ENCODE peak calls at places on chromosomes 11 and 22, in eight cellular contexts. One of them, this sample, is unnamed.

GRCh38 chr11:834371-835316 is 1.9 kb downstream of the CD151 start:
- DNase-seq in substantia nigra: peak
- DNase-seq in tibial artery: no peak
- DNase-seq in upper lobe of right lung: peak
- DNase-seq in lung: peak
- DNase-seq in prostate gland: peak
- DNase-seq in WERI-Rb-1: no peak
- DNase-seq in RWPE1: peak
- DNase-seq in this sample: peak

GRCh38 chr11:26599421-26599820 is 27.4 kb upstream of the MUC15 start:
- DNase-seq in substantia nigra: no peak
- DNase-seq in tibial artery: no peak
- DNase-seq in upper lobe of right lung: no peak
- DNase-seq in lung: no peak
- DNase-seq in prostate gland: no peak
- DNase-seq in WERI-Rb-1: no peak
- DNase-seq in RWPE1: peak
- DNase-seq in this sample: no peak

GRCh38 chr11:3132831-3133455 is 32.2 kb downstream of the OSBPL5 start:
- DNase-seq in substantia nigra: no peak
- DNase-seq in tibial artery: no peak
- DNase-seq in upper lobe of right lung: peak
- DNase-seq in lung: no peak
- DNase-seq in prostate gland: no peak
- DNase-seq in WERI-Rb-1: no peak
- DNase-seq in RWPE1: no peak
- DNase-seq in this sample: no peak

GRCh38 chr11:68810164-68810563 is 31.6 kb downstream of the CPT1A start:
- DNase-seq in substantia nigra: no peak
- DNase-seq in tibial artery: peak
- DNase-seq in upper lobe of right lung: no peak
- DNase-seq in lung: no peak
- DNase-seq in prostate gland: peak
- DNase-seq in WERI-Rb-1: no peak
- DNase-seq in RWPE1: no peak
- DNase-seq in this sample: peak

GRCh38 chr11:45254070-45254469 is 32.1 kb downstream of the SYT13 start:
- DNase-seq in substantia nigra: no peak
- DNase-seq in tibial artery: no peak
- DNase-seq in upper lobe of right lung: no peak
- DNase-seq in lung: no peak
- DNase-seq in prostate gland: no peak
- DNase-seq in WERI-Rb-1: no peak
- DNase-seq in RWPE1: no peak
- DNase-seq in this sample: no peak

GRCh38 chr11:1631066-1631568 is 1.5 kb downstream of the KRTAP5-5 start:
- DNase-seq in substantia nigra: no peak
- DNase-seq in tibial artery: no peak
- DNase-seq in upper lobe of right lung: no peak
- DNase-seq in lung: no peak
- DNase-seq in prostate gland: no peak
- DNase-seq in WERI-Rb-1: no peak
- DNase-seq in RWPE1: no peak
- DNase-seq in this sample: no peak

GRCh38 chr11:29214833-29215232 is 802.0 kb downstream of the KCNA4 start:
- DNase-seq in substantia nigra: no peak
- DNase-seq in tibial artery: no peak
- DNase-seq in upper lobe of right lung: no peak
- DNase-seq in lung: no peak
- DNase-seq in prostate gland: no peak
- DNase-seq in WERI-Rb-1: no peak
- DNase-seq in RWPE1: no peak
- DNase-seq in this sample: no peak

GRCh38 chr11:124070906-124071621 is 29.9 kb upstream of the OR10G7 start:
- DNase-seq in substantia nigra: no peak
- DNase-seq in tibial artery: peak
- DNase-seq in upper lobe of right lung: peak
- DNase-seq in lung: peak
- DNase-seq in prostate gland: no peak
- DNase-seq in WERI-Rb-1: peak
- DNase-seq in RWPE1: peak
- DNase-seq in this sample: peak

GRCh38 chr11:114563077-114563476 is 3.4 kb upstream of the NXPE1 start:
- DNase-seq in substantia nigra: no peak
- DNase-seq in tibial artery: no peak
- DNase-seq in upper lobe of right lung: no peak
- DNase-seq in lung: no peak
- DNase-seq in prostate gland: no peak
- DNase-seq in WERI-Rb-1: no peak
- DNase-seq in RWPE1: peak
- DNase-seq in this sample: no peak

GRCh38 chr11:125626381-125626950 is 1.5 kb downstream of the CHEK1 start:
- DNase-seq in substantia nigra: no peak
- DNase-seq in tibial artery: no peak
- DNase-seq in upper lobe of right lung: no peak
- DNase-seq in lung: no peak
- DNase-seq in prostate gland: no peak
- DNase-seq in WERI-Rb-1: no peak
- DNase-seq in RWPE1: no peak
- DNase-seq in this sample: no peak

GRCh38 chr22:38303974-38304373 is 13.3 kb downstream of the CSNK1E start:
- DNase-seq in substantia nigra: no peak
- DNase-seq in tibial artery: no peak
- DNase-seq in upper lobe of right lung: no peak
- DNase-seq in lung: no peak
- DNase-seq in prostate gland: no peak
- DNase-seq in WERI-Rb-1: no peak
- DNase-seq in RWPE1: no peak
- DNase-seq in this sample: peak

GRCh38 chr11:12105471-12105870 is 4.9 kb upstream of the MICAL2 start:
- DNase-seq in substantia nigra: no peak
- DNase-seq in tibial artery: no peak
- DNase-seq in upper lobe of right lung: no peak
- DNase-seq in lung: no peak
- DNase-seq in prostate gland: no peak
- DNase-seq in WERI-Rb-1: no peak
- DNase-seq in RWPE1: no peak
- DNase-seq in this sample: no peak

GRCh38 chr11:79375818-79376550 is 64.8 kb downstream of the TENM4 start:
- DNase-seq in substantia nigra: no peak
- DNase-seq in tibial artery: no peak
- DNase-seq in upper lobe of right lung: no peak
- DNase-seq in lung: no peak
- DNase-seq in prostate gland: no peak
- DNase-seq in WERI-Rb-1: no peak
- DNase-seq in RWPE1: peak
- DNase-seq in this sample: no peak

GRCh38 chr11:66768088-66768521 is 39.1 kb upstream of the SPTBN2 start:
- DNase-seq in substantia nigra: no peak
- DNase-seq in tibial artery: no peak
- DNase-seq in upper lobe of right lung: no peak
- DNase-seq in lung: no peak
- DNase-seq in prostate gland: no peak
- DNase-seq in WERI-Rb-1: no peak
- DNase-seq in RWPE1: peak
- DNase-seq in this sample: peak

GRCh38 chr11:131511794-131512193 is 141.4 kb downstream of the NTM start:
- DNase-seq in substantia nigra: no peak
- DNase-seq in tibial artery: no peak
- DNase-seq in upper lobe of right lung: no peak
- DNase-seq in lung: no peak
- DNase-seq in prostate gland: peak
- DNase-seq in WERI-Rb-1: peak
- DNase-seq in RWPE1: no peak
- DNase-seq in this sample: no peak

GRCh38 chr11:15153231-15153630 is 38.5 kb downstream of the INSC start:
- DNase-seq in substantia nigra: no peak
- DNase-seq in tibial artery: no peak
- DNase-seq in upper lobe of right lung: no peak
- DNase-seq in lung: no peak
- DNase-seq in prostate gland: no peak
- DNase-seq in WERI-Rb-1: no peak
- DNase-seq in RWPE1: no peak
- DNase-seq in this sample: no peak
- H3K27ac ChIP-seq in substantia nigra: no peak
- H3K27ac ChIP-seq in tibial artery: no peak
- H3K27ac ChIP-seq in upper lobe of right lung: no peak
- H3K27ac ChIP-seq in lung: no peak
- H3K27ac ChIP-seq in prostate gland: no peak
- H3K27ac ChIP-seq in WERI-Rb-1: no peak
- H3K27ac ChIP-seq in RWPE1: no peak
- H3K27ac ChIP-seq in this sample: no peak

GRCh38 chr22:41563051-41563711 is 2.4 kb downstream of the CSDC2 start:
- DNase-seq in substantia nigra: no peak
- DNase-seq in tibial artery: peak
- DNase-seq in upper lobe of right lung: no peak
- DNase-seq in lung: no peak
- DNase-seq in prostate gland: no peak
- DNase-seq in WERI-Rb-1: peak
- DNase-seq in RWPE1: peak
- DNase-seq in this sample: no peak
- H3K27ac ChIP-seq in substantia nigra: no peak
- H3K27ac ChIP-seq in tibial artery: peak
- H3K27ac ChIP-seq in upper lobe of right lung: peak
- H3K27ac ChIP-seq in lung: peak
- H3K27ac ChIP-seq in prostate gland: peak
- H3K27ac ChIP-seq in WERI-Rb-1: peak
- H3K27ac ChIP-seq in RWPE1: peak
- H3K27ac ChIP-seq in this sample: peak

GRCh38 chr11:129484068-129484467 is 108.4 kb downstream of the BARX2 start:
- DNase-seq in substantia nigra: no peak
- DNase-seq in tibial artery: no peak
- DNase-seq in upper lobe of right lung: no peak
- DNase-seq in lung: no peak
- DNase-seq in prostate gland: no peak
- DNase-seq in WERI-Rb-1: no peak
- DNase-seq in RWPE1: no peak
- DNase-seq in this sample: no peak
- H3K27ac ChIP-seq in substantia nigra: no peak
- H3K27ac ChIP-seq in tibial artery: no peak
- H3K27ac ChIP-seq in upper lobe of right lung: no peak
- H3K27ac ChIP-seq in lung: no peak
- H3K27ac ChIP-seq in prostate gland: no peak
- H3K27ac ChIP-seq in WERI-Rb-1: no peak
- H3K27ac ChIP-seq in RWPE1: no peak
- H3K27ac ChIP-seq in this sample: no peak

GRCh38 chr22:36156515-36157419 is 3.8 kb downstream of the APOL3 start:
- DNase-seq in substantia nigra: peak
- DNase-seq in tibial artery: peak
- DNase-seq in upper lobe of right lung: peak
- DNase-seq in lung: peak
- DNase-seq in prostate gland: peak
- DNase-seq in WERI-Rb-1: no peak
- DNase-seq in RWPE1: peak
- DNase-seq in this sample: peak

GRCh38 chr22:36162127-36163034 is 1.8 kb upstream of the APOL3 start:
- DNase-seq in substantia nigra: no peak
- DNase-seq in tibial artery: no peak
- DNase-seq in upper lobe of right lung: no peak
- DNase-seq in lung: no peak
- DNase-seq in prostate gland: no peak
- DNase-seq in WERI-Rb-1: no peak
- DNase-seq in RWPE1: no peak
- DNase-seq in this sample: no peak

GRCh38 chr22:36163497-36163896 is 2.9 kb upstream of the APOL3 start:
- DNase-seq in substantia nigra: no peak
- DNase-seq in tibial artery: no peak
- DNase-seq in upper lobe of right lung: no peak
- DNase-seq in lung: no peak
- DNase-seq in prostate gland: no peak
- DNase-seq in WERI-Rb-1: no peak
- DNase-seq in RWPE1: no peak
- DNase-seq in this sample: no peak

GRCh38 chr22:36164621-36165020 is 4.1 kb upstream of the APOL3 start:
- DNase-seq in substantia nigra: no peak
- DNase-seq in tibial artery: no peak
- DNase-seq in upper lobe of right lung: no peak
- DNase-seq in lung: no peak
- DNase-seq in prostate gland: no peak
- DNase-seq in WERI-Rb-1: no peak
- DNase-seq in RWPE1: no peak
- DNase-seq in this sample: no peak

DNA sequence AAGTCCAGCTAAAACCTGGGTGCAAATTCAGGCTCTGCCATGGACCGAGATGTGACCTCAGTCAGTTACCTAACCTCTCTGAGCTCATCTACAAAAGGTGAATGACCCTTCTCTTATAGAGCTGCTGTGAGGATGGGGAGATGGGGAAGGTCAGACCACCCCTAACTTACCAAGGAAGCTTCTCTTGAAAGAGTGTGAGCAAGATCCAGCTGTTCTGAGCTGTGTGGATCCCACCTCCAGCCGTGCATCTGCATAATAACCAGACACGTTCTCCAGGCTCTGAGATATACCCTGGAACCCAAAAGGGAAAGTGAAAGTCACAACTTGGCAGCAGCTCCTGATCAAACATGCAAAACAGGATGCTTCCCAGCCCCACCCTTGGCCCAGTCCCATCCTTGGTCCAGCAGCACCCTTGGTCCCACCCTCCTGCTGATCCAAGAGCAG is at the start of gene APOL3:
- DNase-seq in substantia nigra: no peak
- DNase-seq in tibial artery: peak
- DNase-seq in upper lobe of right lung: peak
- DNase-seq in lung: peak
- DNase-seq in prostate gland: peak
- DNase-seq in WERI-Rb-1: no peak
- DNase-seq in RWPE1: peak
- DNase-seq in this sample: peak
- H3K27ac ChIP-seq in substantia nigra: peak
- H3K27ac ChIP-seq in tibial artery: peak
- H3K27ac ChIP-seq in upper lobe of right lung: peak
- H3K27ac ChIP-seq in lung: peak
- H3K27ac ChIP-seq in prostate gland: peak
- H3K27ac ChIP-seq in WERI-Rb-1: no peak
- H3K27ac ChIP-seq in RWPE1: peak
- H3K27ac ChIP-seq in this sample: peak

GRCh38 chr11:36490026-36490806 is 19.9 kb downstream of the TRAF6 start:
- DNase-seq in substantia nigra: no peak
- DNase-seq in tibial artery: no peak
- DNase-seq in upper lobe of right lung: no peak
- DNase-seq in lung: no peak
- DNase-seq in prostate gland: no peak
- DNase-seq in WERI-Rb-1: no peak
- DNase-seq in RWPE1: no peak
- DNase-seq in this sample: no peak

GRCh38 chr11:36492724-36493304 is 17.3 kb downstream of the TRAF6 start:
- DNase-seq in substantia nigra: no peak
- DNase-seq in tibial artery: no peak
- DNase-seq in upper lobe of right lung: no peak
- DNase-seq in lung: no peak
- DNase-seq in prostate gland: no peak
- DNase-seq in WERI-Rb-1: peak
- DNase-seq in RWPE1: peak
- DNase-seq in this sample: peak

GRCh38 chr11:36488096-36488495 is 22.0 kb downstream of the TRAF6 start:
- DNase-seq in substantia nigra: no peak
- DNase-seq in tibial artery: no peak
- DNase-seq in upper lobe of right lung: no peak
- DNase-seq in lung: no peak
- DNase-seq in prostate gland: no peak
- DNase-seq in WERI-Rb-1: no peak
- DNase-seq in RWPE1: no peak
- DNase-seq in this sample: no peak

GRCh38 chr11:36485296-36485870 is 24.7 kb downstream of the TRAF6 start:
- DNase-seq in substantia nigra: no peak
- DNase-seq in tibial artery: peak
- DNase-seq in upper lobe of right lung: no peak
- DNase-seq in lung: no peak
- DNase-seq in prostate gland: no peak
- DNase-seq in WERI-Rb-1: no peak
- DNase-seq in RWPE1: no peak
- DNase-seq in this sample: no peak

GRCh38 chr11:36487619-36488018 is 22.5 kb downstream of the TRAF6 start:
- DNase-seq in substantia nigra: no peak
- DNase-seq in tibial artery: no peak
- DNase-seq in upper lobe of right lung: no peak
- DNase-seq in lung: no peak
- DNase-seq in prostate gland: no peak
- DNase-seq in WERI-Rb-1: no peak
- DNase-seq in RWPE1: no peak
- DNase-seq in this sample: no peak
- H3K27ac ChIP-seq in substantia nigra: no peak
- H3K27ac ChIP-seq in tibial artery: no peak
- H3K27ac ChIP-seq in upper lobe of right lung: no peak
- H3K27ac ChIP-seq in lung: no peak
- H3K27ac ChIP-seq in prostate gland: no peak
- H3K27ac ChIP-seq in WERI-Rb-1: no peak
- H3K27ac ChIP-seq in RWPE1: no peak
- H3K27ac ChIP-seq in this sample: peak

This sample was measured in heart right ventricle.